ENCODE peak calls at places on chromosomes 1 and 21, in seven cellular contexts. C is heart right ventricle, P is tibial nerve, O is right atrium auricular region, Q is astrocyte, H is BE2C, D is PC-3. Z is an unnamed sample. For H3K27me3 and H3K4me1, the result is how much of the 10 kb centered on the place peaks cover.

GRCh38 chr1:177969825-177970371 is at the start of gene SEC16B:
- DNase-seq in C (no peak), P (no peak), O (no peak), Q (no peak), H (no peak), D (no peak), Z (no peak)

GRCh38 chr1:216425577-216425976 is 2.3 kb upstream of the USH2A start:
- DNase-seq in C (peak), P (no peak), O (no peak), Q (no peak), H (no peak), D (no peak), Z (no peak)

GRCh38 chr1:197180252-197180878 is 33.9 kb upstream of the ASPM start:
- DNase-seq in C (no peak), P (no peak), O (no peak), Q (peak), H (no peak), D (peak), Z (peak)

GRCh38 chr21:37073417-37074194 is 552 bp downstream of the TTC3 start:
- DNase-seq in C (peak), P (peak), O (no peak), Q (peak), H (peak), D (peak), Z (peak)

GRCh38 chr1:88726697-88727096 is 42.6 kb downstream of the PKN2 start:
- DNase-seq in C (no peak), P (no peak), O (no peak), Q (no peak), H (no peak), D (no peak), Z (no peak)

GRCh38 chr1:220430586-220430985 is 97.3 kb upstream of the MARK1 start:
- DNase-seq in C (no peak), P (no peak), O (no peak), Q (no peak), H (no peak), D (no peak), Z (no peak)

GRCh38 chr21:40731206-40731605 is 115.8 kb downstream of the DSCAM start:
- DNase-seq in C (no peak), P (no peak), O (no peak), Q (no peak), H (no peak), D (no peak), Z (no peak)

GRCh38 chr1:41618066-41618825 is 133.8 kb upstream of the EDN2 start:
- DNase-seq in C (peak), P (peak), O (peak), Q (no peak), H (no peak), D (no peak), Z (no peak)

GRCh38 chr1:244237445-244237844 is 186.4 kb downstream of the ZBTB18 start:
- DNase-seq in C (no peak), P (no peak), O (no peak), Q (peak), H (no peak), D (peak), Z (peak)

GRCh38 chr1:198113302-198113701 is 43.5 kb upstream of the NEK7 start:
- DNase-seq in C (no peak), P (no peak), O (no peak), Q (peak), H (no peak), D (no peak), Z (no peak)

GRCh38 chr1:41668967-41669366 is 184.5 kb upstream of the EDN2 start:
- DNase-seq in C (no peak), P (no peak), O (no peak), Q (no peak), H (no peak), D (no peak), Z (no peak)

GRCh38 chr1:202589190-202589680 is 121.0 kb downstream of the SYT2 start:
- DNase-seq in C (peak), P (peak), O (peak), Q (peak), H (peak), D (peak), Z (peak)

GRCh38 chr1:225911207-225912130 is 12.6 kb downstream of the PYCR2 start:
- DNase-seq in C (peak), P (peak), O (no peak), Q (no peak), H (peak), D (no peak), Z (no peak)

GRCh38 chr1:244779410-244779809 is 56.0 kb upstream of the COX20 start:
- DNase-seq in C (no peak), P (no peak), O (no peak), Q (peak), H (no peak), D (peak), Z (peak)

GRCh38 chr21:41186763-41187536 is 19.0 kb downstream of the BACE2 start:
- DNase-seq in C (no peak), P (no peak), O (no peak), Q (no peak), H (no peak), D (no peak), Z (no peak)

GRCh38 chr1:14815175-14815882 is 216.8 kb downstream of the KAZN start:
- DNase-seq in C (no peak), P (no peak), O (no peak), Q (peak), H (no peak), D (no peak), Z (no peak)

GRCh38 chr1:3717041-3717714 is 35.1 kb upstream of the CCDC27 start:
- DNase-seq in C (no peak), P (no peak), O (no peak), Q (no peak), H (peak), D (no peak), Z (peak)

GRCh38 chr1:160637821-160638539 is 8.9 kb downstream of the SLAMF1 start:
- DNase-seq in C (no peak), P (no peak), O (no peak), Q (no peak), H (no peak), D (no peak), Z (no peak)

GRCh38 chr1:112172294-112172882 is 182.9 kb upstream of the KCND3 start:
- DNase-seq in C (peak), P (peak), O (no peak), Q (peak), H (no peak), D (peak), Z (peak)

GRCh38 chr1:156319664-156320063 is 18.4 kb downstream of the CCT3 start:
- DNase-seq in C (no peak), P (peak), O (no peak), Q (no peak), H (peak), D (peak), Z (no peak)

GRCh38 chr1:235954306-235955283 is 87.9 kb upstream of the LYST start:
- DNase-seq in C (no peak), P (no peak), O (no peak), Q (no peak), H (no peak), D (no peak), Z (no peak)

GRCh38 chr21:33261635-33262034 is 4.5 kb upstream of the IL10RB start:
- DNase-seq in C (no peak), P (peak), O (no peak), Q (peak), H (no peak), D (no peak), Z (no peak)

GRCh38 chr21:33258475-33258874 is 7.7 kb upstream of the IL10RB start:
- DNase-seq in C (no peak), P (no peak), O (no peak), Q (no peak), H (no peak), D (no peak), Z (no peak)

GRCh38 chr21:33259428-33259827 is 6.7 kb upstream of the IL10RB start:
- DNase-seq in C (no peak), P (no peak), O (no peak), Q (no peak), H (no peak), D (peak), Z (peak)

GRCh38 chr21:33257404-33257803 is 8.8 kb upstream of the IL10RB start:
- DNase-seq in C (no peak), P (no peak), O (no peak), Q (no peak), H (no peak), D (no peak), Z (no peak)

DNA sequence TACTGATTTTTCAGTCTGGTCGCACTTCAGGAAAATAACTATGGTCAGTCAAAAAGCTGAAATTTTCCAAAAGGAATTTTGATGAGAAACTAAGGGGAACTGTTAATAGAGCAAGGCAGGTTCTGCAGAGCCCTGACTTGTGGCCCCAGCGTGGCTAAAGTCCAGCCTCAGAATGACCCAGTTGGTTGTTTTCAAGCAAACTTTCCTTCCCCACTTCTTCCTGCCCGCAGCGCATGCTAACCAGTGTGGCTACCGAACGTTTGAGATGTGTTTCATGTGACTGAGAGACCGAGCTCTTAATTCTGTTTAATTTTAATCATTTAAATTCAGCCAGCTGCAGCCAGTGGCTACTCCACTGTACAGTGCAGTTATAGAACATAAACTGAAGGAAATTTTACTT is 6.2 kb upstream of the IL10RB start:
- DNase-seq in C (no peak), P (no peak), O (no peak), Q (no peak), H (no peak), D (no peak), Z (no peak)
- TF ChIP-seq CTCF in C (no peak), P (no peak), O (no peak), Q (no peak), H (no peak), D (no peak), Z (no peak)

DNA sequence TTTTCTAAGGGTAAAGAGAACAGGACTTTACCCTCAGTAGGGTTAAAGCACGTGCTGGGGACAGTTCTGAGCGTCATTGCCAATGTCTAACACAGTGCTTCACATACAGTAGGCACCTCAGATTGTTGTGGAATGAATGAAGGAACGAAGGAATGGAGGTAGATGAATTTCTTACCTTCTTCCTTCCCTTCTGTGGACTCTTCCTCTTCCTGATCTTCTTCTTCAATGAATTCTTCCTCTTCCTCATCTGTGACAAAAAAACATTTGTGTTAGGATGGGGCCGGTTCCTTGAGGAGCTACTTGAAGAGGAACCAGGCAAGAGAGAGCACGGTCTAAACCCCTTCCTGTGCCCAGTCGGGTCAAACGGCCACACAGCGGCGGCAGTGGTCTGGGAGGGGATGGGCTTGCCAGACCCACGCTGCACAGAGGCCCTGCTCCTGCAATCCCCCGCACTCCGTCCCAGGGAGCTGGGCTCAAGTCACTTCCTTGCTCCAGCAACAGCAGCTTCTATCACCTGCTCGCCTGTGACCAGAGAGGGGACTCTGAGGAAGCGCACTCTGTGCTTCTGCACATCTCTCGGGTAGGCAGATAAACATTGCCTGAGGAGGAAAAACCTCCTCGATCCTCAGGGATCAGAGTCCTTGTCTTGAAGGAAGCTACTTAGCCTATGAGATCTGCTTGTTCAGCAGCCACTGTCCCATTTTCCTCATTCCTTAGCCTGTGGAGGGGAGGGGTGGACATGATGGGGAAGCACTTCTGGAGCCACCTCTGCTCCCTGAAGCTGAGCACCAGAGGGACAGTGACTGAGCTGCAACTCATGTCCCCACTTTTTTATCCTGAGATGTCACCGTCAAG is 8.0 kb upstream of the SLC30A2 start:
- DNase-seq in C (no peak), P (no peak), O (no peak), Q (no peak), H (no peak), D (no peak), Z (no peak)
- H3K27me3 ChIP-seq in C (under half), P (under half), O (under half), Q (half or more), H (under half), D (under half), Z (half or more)

DNA sequence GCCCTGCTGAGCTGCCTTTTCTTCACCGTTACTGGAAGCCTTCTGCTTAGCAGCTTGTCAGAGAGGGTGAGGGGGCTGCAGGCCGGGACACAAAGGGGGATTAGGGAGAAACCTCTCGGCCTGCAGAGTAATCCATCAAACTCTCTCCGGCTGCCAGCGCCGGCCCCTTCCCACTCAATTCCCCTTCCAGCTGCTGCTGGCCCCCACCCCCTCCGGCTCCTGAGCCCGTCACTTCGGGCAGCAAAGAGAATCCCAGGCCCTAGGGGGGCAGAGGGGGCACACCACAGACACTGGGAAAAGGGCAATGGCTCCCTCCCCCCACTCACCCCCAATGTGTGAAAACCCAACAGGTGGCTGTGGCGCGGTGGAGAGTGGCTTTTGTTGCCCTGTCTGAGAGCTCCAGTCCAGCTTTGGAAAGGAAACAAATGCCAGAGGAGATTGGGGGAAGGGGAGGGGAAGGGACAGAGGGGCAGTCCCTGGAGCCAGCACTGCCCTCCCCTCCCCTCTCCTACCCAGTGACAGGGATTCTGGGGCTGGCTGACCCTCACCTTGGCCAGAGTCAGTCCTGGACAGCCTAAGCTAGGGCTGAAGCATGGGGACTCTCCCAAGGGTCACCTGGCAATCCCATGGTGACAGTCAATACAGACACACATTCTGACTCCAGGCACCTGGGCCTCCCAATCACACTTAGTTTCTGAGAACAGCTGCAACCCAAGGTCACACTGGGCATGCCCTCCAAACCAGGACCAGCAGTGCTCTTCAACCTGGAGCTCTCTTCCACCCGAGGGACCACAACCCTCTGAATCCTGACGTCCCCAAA is 9.5 kb downstream of the SLC45A3 start:
- DNase-seq in C (no peak), P (no peak), O (no peak), Q (no peak), H (no peak), D (no peak), Z (no peak)
- H3K4me1 ChIP-seq in C (under half), P (under half), O (under half), Q (under half), H (under half), D (half or more), Z (under half)

GRCh38 chr1:32464191-32464715 is 619 bp upstream of the ZBTB8B start:
- DNase-seq in C (no peak), P (no peak), O (no peak), Q (no peak), H (no peak), D (no peak), Z (no peak)

GRCh38 chr1:32468791-32469190 is 3.9 kb downstream of the ZBTB8B start:
- DNase-seq in C (no peak), P (no peak), O (no peak), Q (no peak), H (no peak), D (no peak), Z (no peak)

GRCh38 chr1:32465541-32466002 is 700 bp downstream of the ZBTB8B start:
- DNase-seq in C (no peak), P (no peak), O (no peak), Q (no peak), H (no peak), D (no peak), Z (no peak)

GRCh38 chr1:32466761-32467160 is 1.9 kb downstream of the ZBTB8B start:
- DNase-seq in C (no peak), P (no peak), O (no peak), Q (no peak), H (no peak), D (no peak), Z (no peak)

DNA sequence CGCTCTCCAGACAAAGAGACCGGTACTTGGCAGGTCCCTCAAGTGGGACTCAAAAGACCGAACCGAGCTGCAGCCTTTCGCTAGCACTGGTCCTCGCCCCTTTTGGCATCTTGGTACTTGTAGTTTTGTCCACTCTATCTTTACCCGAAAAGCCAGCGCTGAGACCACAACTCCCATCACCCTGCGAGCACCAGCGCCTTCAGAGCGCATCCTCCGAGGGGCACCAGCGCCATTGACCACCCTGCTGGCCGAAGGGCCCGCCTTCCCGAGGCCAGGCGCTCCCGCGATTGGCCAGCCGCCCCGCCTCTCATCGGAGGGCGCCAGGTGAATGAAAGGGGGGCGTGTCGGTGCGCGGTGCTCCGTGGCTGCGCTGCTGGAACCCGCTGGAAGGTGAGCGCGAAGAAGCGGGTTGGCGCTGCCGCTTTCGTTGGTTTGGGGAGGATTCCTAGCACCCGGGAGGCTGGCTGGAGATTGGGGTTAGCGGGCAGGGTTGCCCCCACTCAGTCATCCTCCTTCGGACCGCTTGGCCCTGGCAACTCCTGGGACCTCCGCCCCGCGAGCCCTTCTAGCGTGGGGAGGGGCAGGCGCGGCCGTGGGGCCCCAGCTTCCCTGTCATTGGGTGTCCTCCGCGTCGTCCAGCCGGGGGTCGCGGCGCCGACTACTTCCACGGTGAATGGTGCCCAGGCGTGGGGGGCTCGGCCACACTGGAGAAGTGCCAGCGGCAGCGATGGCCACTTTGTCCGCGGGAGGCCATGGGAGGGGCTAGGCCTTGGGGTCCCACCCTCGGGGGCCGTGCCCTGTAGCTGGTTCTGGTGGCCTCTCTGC is at the start of gene ZBTB8B:
- DNase-seq in C (peak), P (peak), O (no peak), Q (peak), H (peak), D (peak), Z (no peak)
- TF ChIP-seq CTCF in C (no peak), P (peak), O (no peak), Q (no peak), H (no peak), D (no peak), Z (no peak)

Z was measured in foreskin keratinocyte.